ENCODE peak calls at places on chromosomes 12 and 14, in four cellular contexts. One of them, this sample, is unnamed.

GRCh38 chr12:41709463-41710285 is 435.0 kb downstream of the GXYLT1 start:
- DNase-seq in fibroblast of villous mesenchyme: peak
- DNase-seq in CD14-positive monocyte: no peak
- DNase-seq in fibroblast of the aortic adventitia: no peak
- DNase-seq in this sample: no peak

GRCh38 chr14:103334644-103335603 is 887 bp downstream of the EIF5 start:
- DNase-seq in CD14-positive monocyte: peak
- DNase-seq in fibroblast of villous mesenchyme: peak
- DNase-seq in fibroblast of the aortic adventitia: peak
- DNase-seq in this sample: peak

GRCh38 chr12:125187780-125188741 is 122.8 kb downstream of the AACS start:
- DNase-seq in fibroblast of villous mesenchyme: no peak
- DNase-seq in fibroblast of the aortic adventitia: peak
- DNase-seq in CD14-positive monocyte: no peak
- DNase-seq in this sample: no peak

GRCh38 chr12:122880668-122881067 is 15.3 kb downstream of the VPS37B start:
- DNase-seq in CD14-positive monocyte: no peak
- DNase-seq in fibroblast of villous mesenchyme: peak
- DNase-seq in fibroblast of the aortic adventitia: peak
- DNase-seq in this sample: no peak

GRCh38 chr12:45731376-45731775 is 1.9 kb downstream of the ARID2 start:
- DNase-seq in fibroblast of the aortic adventitia: no peak
- DNase-seq in CD14-positive monocyte: no peak
- DNase-seq in fibroblast of villous mesenchyme: no peak
- DNase-seq in this sample: no peak

GRCh38 chr14:104866451-104867370 is 1.6 kb downstream of the CEP170B start:
- DNase-seq in fibroblast of villous mesenchyme: no peak
- DNase-seq in fibroblast of the aortic adventitia: no peak
- DNase-seq in CD14-positive monocyte: no peak
- DNase-seq in this sample: no peak

GRCh38 chr12:27193854-27194544 is 50.1 kb upstream of the STK38L start:
- DNase-seq in fibroblast of villous mesenchyme: peak
- DNase-seq in CD14-positive monocyte: no peak
- DNase-seq in fibroblast of the aortic adventitia: peak
- DNase-seq in this sample: no peak

GRCh38 chr12:108560321-108560721 is 652 bp downstream of the SART3 start:
- DNase-seq in CD14-positive monocyte: no peak
- DNase-seq in fibroblast of the aortic adventitia: peak
- DNase-seq in fibroblast of villous mesenchyme: peak
- DNase-seq in this sample: no peak

GRCh38 chr12:20395791-20396550 is 27.6 kb downstream of the PDE3A start:
- DNase-seq in CD14-positive monocyte: no peak
- DNase-seq in fibroblast of the aortic adventitia: no peak
- DNase-seq in fibroblast of villous mesenchyme: no peak
- DNase-seq in this sample: no peak

GRCh38 chr14:22289570-22289969 is 299.5 kb downstream of the DAD1 start:
- DNase-seq in CD14-positive monocyte: no peak
- DNase-seq in fibroblast of the aortic adventitia: no peak
- DNase-seq in fibroblast of villous mesenchyme: no peak
- DNase-seq in this sample: no peak

GRCh38 chr12:123129651-123130050 is 21.2 kb downstream of the PITPNM2 start:
- DNase-seq in fibroblast of villous mesenchyme: no peak
- DNase-seq in CD14-positive monocyte: no peak
- DNase-seq in fibroblast of the aortic adventitia: no peak
- DNase-seq in this sample: no peak

GRCh38 chr14:86510503-86510902 is 980.6 kb downstream of the FLRT2 start:
- DNase-seq in fibroblast of villous mesenchyme: no peak
- DNase-seq in fibroblast of the aortic adventitia: peak
- DNase-seq in CD14-positive monocyte: no peak
- DNase-seq in this sample: no peak

GRCh38 chr12:96907681-96908163 is 665 bp downstream of the NEDD1 start:
- DNase-seq in fibroblast of the aortic adventitia: peak
- DNase-seq in fibroblast of villous mesenchyme: peak
- DNase-seq in CD14-positive monocyte: no peak
- DNase-seq in this sample: no peak

GRCh38 chr14:30227436-30227835 is 299.8 kb upstream of the PRKD1 start:
- DNase-seq in fibroblast of villous mesenchyme: peak
- DNase-seq in fibroblast of the aortic adventitia: peak
- DNase-seq in CD14-positive monocyte: no peak
- DNase-seq in this sample: no peak

GRCh38 chr12:91181053-91181452 is 1.6 kb downstream of the DCN start:
- DNase-seq in fibroblast of villous mesenchyme: no peak
- DNase-seq in CD14-positive monocyte: no peak
- DNase-seq in fibroblast of the aortic adventitia: peak
- DNase-seq in this sample: no peak

GRCh38 chr12:107568718-107569117 is 116.9 kb upstream of the PWP1 start:
- DNase-seq in fibroblast of the aortic adventitia: peak
- DNase-seq in CD14-positive monocyte: no peak
- DNase-seq in fibroblast of villous mesenchyme: no peak
- DNase-seq in this sample: no peak

GRCh38 chr14:24411468-24412454 is 13.0 kb downstream of the NYNRIN start:
- DNase-seq in fibroblast of the aortic adventitia: peak
- DNase-seq in fibroblast of villous mesenchyme: peak
- DNase-seq in CD14-positive monocyte: no peak
- DNase-seq in this sample: no peak

GRCh38 chr12:48442191-48442828 is 30.0 kb upstream of the ANP32D start:
- DNase-seq in fibroblast of the aortic adventitia: no peak
- DNase-seq in CD14-positive monocyte: no peak
- DNase-seq in fibroblast of villous mesenchyme: no peak
- DNase-seq in this sample: no peak

GRCh38 chr12:25151476-25151875 is 43.5 kb downstream of the DNAI7 start:
- DNase-seq in CD14-positive monocyte: no peak
- DNase-seq in fibroblast of villous mesenchyme: peak
- DNase-seq in fibroblast of the aortic adventitia: peak
- DNase-seq in this sample: no peak

GRCh38 chr12:5328669-5329068 is 103.2 kb upstream of the NTF3 start:
- DNase-seq in CD14-positive monocyte: no peak
- DNase-seq in fibroblast of the aortic adventitia: no peak
- DNase-seq in fibroblast of villous mesenchyme: no peak
- DNase-seq in this sample: no peak

GRCh38 chr14:88422919-88423318 is 37.5 kb downstream of the SPATA7 start:
- DNase-seq in fibroblast of the aortic adventitia: peak
- DNase-seq in CD14-positive monocyte: no peak
- DNase-seq in fibroblast of villous mesenchyme: peak
- DNase-seq in this sample: no peak

GRCh38 chr12:72465940-72466630 is 193.9 kb downstream of the TRHDE start:
- DNase-seq in CD14-positive monocyte: no peak
- DNase-seq in fibroblast of the aortic adventitia: no peak
- DNase-seq in fibroblast of villous mesenchyme: no peak
- DNase-seq in this sample: no peak

GRCh38 chr12:14893471-14894250 is 8.0 kb upstream of the MGP start:
- DNase-seq in CD14-positive monocyte: no peak
- DNase-seq in fibroblast of villous mesenchyme: no peak
- DNase-seq in fibroblast of the aortic adventitia: peak
- DNase-seq in this sample: no peak
- TF ChIP-seq CTCF in CD14-positive monocyte: no peak
- TF ChIP-seq CTCF in fibroblast of villous mesenchyme: no peak
- TF ChIP-seq CTCF in fibroblast of the aortic adventitia: no peak
- TF ChIP-seq CTCF in this sample: no peak

GRCh38 chr12:3035815-3036702 is 41.1 kb upstream of the TSPAN9 start:
- DNase-seq in fibroblast of villous mesenchyme: no peak
- DNase-seq in CD14-positive monocyte: no peak
- DNase-seq in fibroblast of the aortic adventitia: peak
- DNase-seq in this sample: no peak
- TF ChIP-seq CTCF in fibroblast of villous mesenchyme: peak
- TF ChIP-seq CTCF in CD14-positive monocyte: no peak
- TF ChIP-seq CTCF in fibroblast of the aortic adventitia: peak
- TF ChIP-seq CTCF in this sample: peak

DNA sequence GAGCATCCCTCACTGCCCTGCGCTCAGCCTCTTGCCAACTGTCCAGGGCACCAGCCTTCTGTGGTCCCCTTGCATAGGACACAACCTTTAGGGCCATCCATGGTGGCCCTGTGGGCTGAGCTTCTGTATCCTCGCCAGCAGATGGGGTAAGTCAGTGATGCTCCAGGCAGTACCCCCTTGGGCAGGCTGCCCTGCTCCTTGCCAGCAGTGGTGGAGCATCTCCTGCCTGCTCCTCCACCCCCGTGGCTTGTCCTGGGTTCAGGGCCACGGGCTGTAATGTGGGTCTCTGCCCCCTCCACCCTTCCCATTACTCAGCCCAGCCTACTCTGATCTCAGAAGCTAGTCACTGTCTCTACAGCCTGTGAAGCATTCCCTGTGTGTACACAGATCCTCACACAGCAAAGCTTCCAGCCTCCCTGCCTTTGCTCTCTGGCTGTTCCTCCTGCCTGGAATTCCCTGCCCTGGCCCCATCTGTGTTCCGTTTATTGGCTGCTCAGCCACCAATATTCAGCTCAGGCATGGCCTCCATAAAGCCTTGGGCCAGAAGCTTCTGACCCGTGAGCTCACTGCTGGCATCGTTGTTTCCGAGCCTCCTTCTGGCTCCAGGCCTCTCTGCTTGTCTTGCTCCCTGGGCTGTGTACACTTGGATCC is 177.2 kb upstream of the PRMT8 start:
- DNase-seq in fibroblast of villous mesenchyme: no peak
- DNase-seq in CD14-positive monocyte: no peak
- DNase-seq in fibroblast of the aortic adventitia: no peak
- DNase-seq in this sample: no peak
- TF ChIP-seq CTCF in fibroblast of villous mesenchyme: peak
- TF ChIP-seq CTCF in CD14-positive monocyte: no peak
- TF ChIP-seq CTCF in fibroblast of the aortic adventitia: peak
- TF ChIP-seq CTCF in this sample: peak

DNA sequence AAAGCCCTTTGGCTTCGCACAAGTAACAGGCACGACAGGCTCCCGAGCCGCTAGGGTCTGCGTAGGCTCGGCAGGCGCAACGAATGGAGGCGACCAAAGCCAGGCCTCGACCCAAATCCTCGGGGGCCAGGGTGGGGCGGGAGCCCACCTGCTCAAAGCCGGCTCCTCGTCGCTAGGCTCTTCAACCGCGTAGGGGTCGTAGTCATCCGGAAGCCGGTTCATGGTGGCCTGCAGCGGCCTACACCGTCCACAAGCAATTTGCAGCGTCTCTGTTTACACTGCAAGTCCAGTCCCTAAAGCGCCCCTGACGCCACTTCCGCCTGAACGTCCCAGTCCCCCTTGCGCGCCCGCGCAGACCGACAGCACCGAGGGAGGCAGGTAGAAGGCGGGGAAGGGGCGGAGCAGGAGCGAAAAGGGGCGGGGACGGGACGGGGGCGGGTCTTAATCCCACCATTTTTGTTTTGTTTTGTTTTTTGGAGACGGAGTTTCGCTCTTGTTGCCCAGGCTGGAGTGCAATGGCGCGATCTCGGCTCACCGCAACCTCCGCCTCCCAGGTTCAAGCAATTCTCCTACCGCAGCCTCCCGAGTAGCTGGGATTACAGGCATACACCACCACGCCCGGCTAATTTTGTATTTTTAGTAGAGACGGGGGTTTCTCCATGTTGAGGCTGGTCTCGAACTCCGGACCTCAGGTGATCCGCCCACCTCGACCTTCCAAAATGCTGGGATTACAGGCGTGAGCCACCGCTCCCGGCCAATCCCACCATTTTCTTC is at the start of gene EAPP:
- DNase-seq in CD14-positive monocyte: peak
- DNase-seq in fibroblast of the aortic adventitia: peak
- DNase-seq in fibroblast of villous mesenchyme: peak
- DNase-seq in this sample: peak
- TF ChIP-seq CTCF in CD14-positive monocyte: no peak
- TF ChIP-seq CTCF in fibroblast of the aortic adventitia: no peak
- TF ChIP-seq CTCF in fibroblast of villous mesenchyme: no peak
- TF ChIP-seq CTCF in this sample: peak

DNA sequence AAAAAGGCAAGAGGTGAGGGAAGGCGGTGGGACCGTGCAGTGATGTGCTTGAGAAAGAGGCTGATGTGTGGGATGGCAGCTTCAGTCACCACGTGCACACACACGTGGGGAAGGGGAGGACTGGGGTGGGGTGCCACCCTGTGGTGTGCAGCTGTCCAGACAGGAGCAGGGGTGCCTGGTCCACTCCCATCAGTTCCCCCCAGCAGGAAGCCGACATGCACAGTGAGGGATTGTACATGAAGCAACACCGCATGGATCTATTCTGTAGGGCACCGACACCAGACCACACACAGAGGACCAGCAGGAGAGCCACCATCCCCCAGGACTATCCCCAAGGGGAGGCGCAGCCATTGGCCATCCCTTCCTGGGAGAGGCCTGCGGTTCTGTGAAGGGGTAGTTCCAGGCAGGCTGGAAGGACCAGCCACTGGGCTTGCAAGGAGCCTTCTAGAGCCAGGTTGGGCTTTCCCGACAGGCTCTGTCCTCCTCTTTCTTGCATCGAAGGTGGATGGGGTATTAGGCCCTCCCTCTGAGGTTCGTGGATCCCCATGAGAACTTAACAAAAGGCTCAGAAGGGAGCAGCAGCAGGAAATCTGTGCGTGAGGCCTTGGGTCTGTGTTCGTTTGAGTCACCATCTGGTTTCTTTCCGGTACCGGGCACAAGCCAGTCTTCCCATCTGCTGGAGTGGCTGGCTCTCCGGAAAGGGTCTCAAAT is 59.7 kb downstream of the PLEKHG3 start:
- DNase-seq in CD14-positive monocyte: no peak
- DNase-seq in fibroblast of villous mesenchyme: peak
- DNase-seq in fibroblast of the aortic adventitia: peak
- DNase-seq in this sample: no peak
- TF ChIP-seq CTCF in CD14-positive monocyte: no peak
- TF ChIP-seq CTCF in fibroblast of villous mesenchyme: peak
- TF ChIP-seq CTCF in fibroblast of the aortic adventitia: no peak
- TF ChIP-seq CTCF in this sample: no peak

DNA sequence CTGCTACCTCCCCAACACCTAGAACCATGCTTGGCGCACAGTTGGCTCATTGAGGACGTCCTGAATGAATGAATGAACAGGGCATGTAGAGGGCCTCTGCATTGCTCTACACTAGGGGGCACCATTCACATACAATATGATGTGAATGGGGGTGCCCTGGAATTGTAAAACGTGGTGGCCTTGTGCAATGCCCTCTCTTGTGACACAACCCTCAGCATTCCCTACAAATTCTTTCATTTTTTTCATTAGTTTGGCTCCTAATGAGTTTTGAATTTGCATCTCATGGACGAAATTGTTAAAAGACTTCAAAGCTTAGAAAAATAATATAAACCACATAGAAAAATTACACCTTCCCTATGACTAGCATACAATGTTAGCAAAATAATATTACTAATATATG is 2.3 kb upstream of the DIO2 start:
- DNase-seq in fibroblast of villous mesenchyme: peak
- DNase-seq in fibroblast of the aortic adventitia: peak
- DNase-seq in CD14-positive monocyte: no peak
- DNase-seq in this sample: no peak
- TF ChIP-seq CTCF in fibroblast of villous mesenchyme: peak
- TF ChIP-seq CTCF in fibroblast of the aortic adventitia: peak
- TF ChIP-seq CTCF in CD14-positive monocyte: no peak
- TF ChIP-seq CTCF in this sample: peak